ENCODE peak calls at places on chromosomes 3 and 15, in six cellular contexts. P is iris pigment epithelial cell, E is left colon, H is SHP77, J is endothelial cell, Z is occipital lobe. R is an unnamed sample.
A peak's percentile ranks its signal among the peaks of the same experiment; 100 is the strongest.

GRCh38 chr15:86653344-86654192 is 573.9 kb downstream of the AGBL1 start:
- DNase-seq in Z (no peak), J (no peak), P (no peak), E (no peak), H (no peak), R (no peak)

GRCh38 chr3:71089271-71089670 is 494.3 kb downstream of the FOXP1 start:
- DNase-seq in E (no peak), H (no peak), P (no peak), J (no peak), Z (no peak), R (no peak)

GRCh38 chr3:4717363-4717740 is 224.2 kb downstream of the ITPR1 start:
- DNase-seq in Z (no peak), E (no peak), H (no peak), J (no peak), P (no peak), R (no peak)

GRCh38 chr3:58047806-58048205 is 39.6 kb downstream of the FLNB start:
- DNase-seq in H (no peak), P (peak; percentile 97), Z (no peak), J (no peak), E (no peak), R (no peak)

GRCh38 chr15:75235051-75235673 is 23.0 kb upstream of the GOLGA6C start:
- DNase-seq in E (peak; percentile 9), Z (no peak), J (no peak), H (no peak), P (no peak), R (peak; percentile 6)

GRCh38 chr15:39031596-39031995 is 467.0 kb upstream of the RASGRP1 start:
- DNase-seq in Z (no peak), J (no peak), H (no peak), P (no peak), E (no peak), R (no peak)

GRCh38 chr3:29642393-29643033 is 361.6 kb downstream of the RBMS3 start:
- DNase-seq in P (peak; percentile 96), E (peak; percentile 39), H (no peak), J (no peak), Z (no peak), R (no peak)

GRCh38 chr3:24154751-24155150 is 209.7 kb downstream of the NR1D2 start:
- DNase-seq in J (no peak), P (no peak), H (no peak), Z (no peak), E (no peak), R (no peak)

GRCh38 chr3:195568630-195569029 is 15.1 kb downstream of the APOD start:
- DNase-seq in H (no peak), J (no peak), P (no peak), Z (no peak), E (no peak), R (no peak)

GRCh38 chr3:37935290-37935668 is 55.3 kb upstream of the VILL start:
- DNase-seq in Z (no peak), J (no peak), H (no peak), E (no peak), P (peak; percentile 68), R (no peak)

GRCh38 chr15:49864251-49864650 is 243.4 kb downstream of the DTWD1 start:
- DNase-seq in H (no peak), P (peak; percentile 68), J (no peak), E (no peak), Z (no peak), R (no peak)

GRCh38 chr3:47404955-47405790 is 24.4 kb downstream of the PTPN23 start:
- DNase-seq in J (no peak), H (no peak), Z (peak; percentile 37), E (no peak), P (peak; percentile 50), R (peak; percentile 27)

GRCh38 chr15:95556866-95557225 is 773.7 kb upstream of the NR2F2 start:
- DNase-seq in P (peak; percentile 91), H (no peak), E (no peak), J (no peak), Z (no peak), R (no peak)

GRCh38 chr3:145087038-145087437 is 1073.9 kb downstream of the PLOD2 start:
- DNase-seq in H (no peak), E (no peak), J (no peak), P (no peak), Z (no peak), R (no peak)

GRCh38 chr3:13549513-13550256 is 760 bp downstream of the FBLN2 start:
- DNase-seq in E (no peak), Z (no peak), P (no peak), J (no peak), H (no peak), R (no peak)

GRCh38 chr3:150407818-150408231 is 273 bp upstream of the TSC22D2 start:
- DNase-seq in H (peak; percentile 32), J (no peak), E (peak; percentile 94), Z (peak; percentile 26), P (peak; percentile 72), R (no peak)

GRCh38 chr3:141851411-141851810 is 25.0 kb upstream of the ATP1B3 start:
- DNase-seq in J (no peak), E (no peak), H (no peak), P (no peak), Z (no peak), R (no peak)

GRCh38 chr3:191523099-191523498 is 62.1 kb downstream of the PYDC2 start:
- DNase-seq in P (no peak), H (no peak), Z (no peak), E (no peak), J (no peak), R (no peak)

GRCh38 chr3:183253961-183254815 is 1.1 kb downstream of the B3GNT5 start:
- DNase-seq in J (peak; percentile 54), H (no peak), P (peak; percentile 32), Z (no peak), E (no peak), R (peak; percentile 70)